ENCODE peak calls at places on chromosomes 4 and X, in ten cellular contexts. F is coronary artery, Z is mucosa of descending colon, S is breast epithelium, R is spleen, X is GM20000, W is neural crest cell, A is fibroblast of pulmonary artery, H is HFFc6, P is astrocyte of the spinal cord. N is an unnamed sample.
A peak's percentile ranks its signal among the peaks of the same experiment; 100 is the strongest.

GRCh38 chr4:46016306-46016705 is 107.5 kb downstream of the GABRG1 start:
- DNase-seq in F (no peak), P (no peak), H (no peak), X (no peak), S (no peak), W (no peak), R (no peak), A (no peak), Z (no peak), N (no peak)

GRCh38 chrX:47200385-47201150 is 6.9 kb downstream of the UBA1 start:
- DNase-seq in S (peak; percentile 52), R (no peak), A (peak; percentile 50), F (no peak), P (peak; percentile 51), W (no peak), H (peak; percentile 33), Z (no peak), X (no peak), N (no peak)

GRCh38 chr4:43763029-43763610 is 685.5 kb downstream of the KCTD8 start:
- DNase-seq in H (no peak), P (no peak), S (no peak), R (no peak), W (no peak), A (no peak), Z (no peak), X (peak; percentile 5), F (no peak), N (peak; percentile 43)

GRCh38 chr4:38860788-38861424 is 4.3 kb upstream of the TLR6 start:
- DNase-seq in S (no peak), H (no peak), Z (no peak), A (peak; percentile 57), W (peak; percentile 14), X (peak; percentile 82), F (no peak), R (peak; percentile 86), P (no peak), N (peak; percentile 79)

GRCh38 chrX:46588263-46588662 is 14.7 kb downstream of the CHST7 start:
- DNase-seq in S (no peak), X (no peak), F (no peak), Z (no peak), R (no peak), P (peak; percentile 82), A (peak; percentile 81), W (no peak), H (peak; percentile 49), N (peak; percentile 21)

GRCh38 chr4:127124919-127125318 is 507.8 kb upstream of the INTU start:
- DNase-seq in P (peak; percentile 36), W (no peak), A (peak; percentile 19), R (no peak), S (no peak), F (no peak), Z (no peak), X (no peak), H (peak; percentile 30), N (no peak)

GRCh38 chr4:53651142-53651720 is 59.9 kb upstream of the LNX1 start:
- DNase-seq in S (no peak), W (no peak), Z (peak; percentile 76), F (no peak), X (no peak), R (no peak), A (peak; percentile 14), P (no peak), H (no peak), N (peak; percentile 37)

GRCh38 chr4:87119965-87120364 is 100.5 kb downstream of the KLHL8 start:
- DNase-seq in F (no peak), A (no peak), H (no peak), S (no peak), Z (no peak), W (no peak), P (no peak), X (peak; percentile 8), R (no peak), N (no peak)

GRCh38 chr4:3270141-3270611 is 21.2 kb downstream of the MSANTD1 start:
- DNase-seq in H (no peak), F (peak; percentile 72), A (no peak), Z (no peak), S (no peak), X (no peak), R (no peak), W (no peak), P (no peak), N (peak; percentile 76)

GRCh38 chr4:3269105-3269927 is 20.4 kb downstream of the MSANTD1 start:
- DNase-seq in W (no peak), P (no peak), X (no peak), R (no peak), A (no peak), Z (no peak), S (no peak), H (no peak), F (peak; percentile 59), N (no peak)

GRCh38 chr4:3267576-3268394 is 18.8 kb downstream of the MSANTD1 start:
- DNase-seq in Z (no peak), P (no peak), H (no peak), F (peak; percentile 24), W (no peak), S (no peak), X (no peak), R (no peak), A (no peak), N (no peak)

GRCh38 chr4:3266076-3266475 is 17.1 kb downstream of the MSANTD1 start:
- DNase-seq in H (no peak), P (no peak), F (peak; percentile 38), X (no peak), R (no peak), Z (no peak), S (peak; percentile 19), A (no peak), W (no peak), N (no peak)

DNA sequence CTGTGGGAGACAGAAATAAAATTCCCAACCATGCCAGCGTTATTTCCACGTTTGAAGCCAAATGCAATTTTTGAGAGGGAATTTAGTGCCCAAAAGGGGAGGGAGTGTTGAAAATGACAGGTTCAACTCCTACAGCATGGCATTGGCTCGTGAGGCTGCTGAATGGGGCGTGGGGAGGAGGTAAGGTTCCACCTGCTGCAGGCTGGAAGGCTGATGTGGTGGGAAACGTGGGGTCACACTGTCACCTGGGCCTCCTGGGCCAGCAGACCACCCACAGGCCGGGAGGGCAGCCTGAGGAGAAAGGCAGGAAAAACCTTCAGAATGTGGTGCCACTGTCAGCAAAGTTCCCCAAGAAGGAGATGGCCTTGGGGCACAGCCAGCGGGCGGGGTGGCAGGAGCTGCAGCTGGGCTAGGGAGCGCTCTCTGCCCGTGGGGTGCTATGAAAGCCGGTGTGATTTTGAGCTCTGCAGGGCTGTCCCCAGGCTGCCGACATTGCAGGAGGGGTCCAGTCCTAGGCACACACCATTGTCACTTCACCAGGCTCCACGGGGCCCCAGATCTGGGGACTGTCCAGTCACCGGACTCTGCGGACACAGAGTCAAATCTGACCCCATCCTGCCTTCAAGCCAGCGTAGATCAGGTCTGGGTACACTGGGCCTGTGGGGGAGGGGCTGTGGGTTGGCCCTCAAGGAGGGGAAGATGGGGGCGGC is 19.6 kb downstream of the MSANTD1 start:
- DNase-seq in P (no peak), F (peak; percentile 62), A (no peak), Z (no peak), R (peak; percentile 74), S (no peak), H (no peak), X (no peak), W (no peak), N (peak; percentile 45)
- TF ChIP-seq CTCF in P (no peak), F (no peak), A (no peak), Z (no peak), R (no peak), S (no peak), H (no peak), X (no peak), W (no peak), N (no peak)

DNA sequence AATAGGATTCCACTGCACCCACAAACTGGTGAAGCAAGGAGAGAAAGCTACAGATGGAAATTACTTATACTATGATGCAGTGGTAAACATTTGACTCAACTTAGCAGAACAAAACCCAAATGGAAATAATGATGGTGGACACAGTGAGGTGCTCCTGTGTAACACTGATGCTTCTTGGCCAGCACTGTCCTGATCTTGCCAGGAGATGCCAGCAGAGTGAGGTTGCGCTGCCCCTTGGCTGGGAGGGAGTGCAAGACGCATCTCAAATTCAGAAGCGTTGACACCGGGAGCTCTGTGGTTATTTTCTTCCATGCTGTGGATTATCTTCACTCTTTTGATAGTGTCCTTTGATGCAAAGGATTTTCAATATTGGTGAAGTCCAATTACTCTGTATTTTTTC is 22.0 kb upstream of the ARSH start:
- DNase-seq in W (no peak), R (no peak), P (no peak), X (no peak), A (no peak), H (no peak), Z (no peak), F (no peak), S (no peak), N (no peak)
- TF ChIP-seq CTCF in W (no peak), R (no peak), P (no peak), X (no peak), A (no peak), H (no peak), Z (no peak), F (no peak), S (no peak), N (no peak)

GRCh38 chrX:57771689-57772088 is 91.6 kb upstream of the NLRP2B start:
- DNase-seq in H (no peak), X (no peak), F (no peak), S (no peak), Z (no peak), P (no peak), W (no peak), R (no peak), A (no peak), N (no peak)

DNA sequence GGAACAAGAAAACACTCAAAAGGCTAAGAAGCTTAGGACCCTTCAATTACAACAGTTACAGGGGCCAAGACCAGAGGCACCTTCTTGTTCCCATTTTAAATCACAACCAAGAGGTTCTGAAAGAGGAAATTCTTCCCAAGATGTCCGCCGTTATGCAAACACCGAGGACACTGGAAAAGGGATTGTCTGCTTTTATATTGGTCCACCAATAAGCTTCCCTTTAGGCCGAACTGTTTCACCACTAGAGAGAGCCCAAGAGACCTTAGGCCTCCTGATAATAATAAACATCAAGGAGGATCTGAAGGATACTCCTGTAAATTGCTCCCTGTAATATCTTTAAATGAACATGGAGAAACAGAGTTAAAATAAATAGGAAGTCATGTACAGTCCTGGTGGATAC is 92.6 kb upstream of the NLRP2B start:
- DNase-seq in A (no peak), F (no peak), R (no peak), H (no peak), W (no peak), X (no peak), P (no peak), Z (no peak), S (no peak), N (no peak)
- TF ChIP-seq CTCF in A (no peak), F (no peak), R (no peak), H (no peak), W (no peak), X (no peak), P (no peak), Z (no peak), S (no peak), N (no peak)

GRCh38 chr4:185285632-185286393 is 76.4 kb downstream of the SNX25 start:
- DNase-seq in X (no peak), R (no peak), A (no peak), P (no peak), W (no peak), F (no peak), Z (no peak), S (no peak), H (no peak), N (no peak)

GRCh38 chr4:185286571-185286970 is 77.2 kb downstream of the SNX25 start:
- DNase-seq in P (no peak), S (no peak), X (no peak), W (no peak), H (peak; percentile 20), A (no peak), Z (no peak), R (no peak), F (no peak), N (no peak)

GRCh38 chr4:185280608-185281007 is 71.2 kb downstream of the SNX25 start:
- DNase-seq in S (no peak), F (no peak), Z (no peak), A (no peak), R (no peak), P (no peak), W (no peak), X (no peak), H (no peak), N (no peak)

GRCh38 chr4:185283723-185284122 is 74.3 kb downstream of the SNX25 start:
- DNase-seq in W (no peak), Z (no peak), H (peak; percentile 49), S (no peak), X (no peak), P (peak; percentile 67), A (peak; percentile 56), R (no peak), F (no peak), N (no peak)

DNA sequence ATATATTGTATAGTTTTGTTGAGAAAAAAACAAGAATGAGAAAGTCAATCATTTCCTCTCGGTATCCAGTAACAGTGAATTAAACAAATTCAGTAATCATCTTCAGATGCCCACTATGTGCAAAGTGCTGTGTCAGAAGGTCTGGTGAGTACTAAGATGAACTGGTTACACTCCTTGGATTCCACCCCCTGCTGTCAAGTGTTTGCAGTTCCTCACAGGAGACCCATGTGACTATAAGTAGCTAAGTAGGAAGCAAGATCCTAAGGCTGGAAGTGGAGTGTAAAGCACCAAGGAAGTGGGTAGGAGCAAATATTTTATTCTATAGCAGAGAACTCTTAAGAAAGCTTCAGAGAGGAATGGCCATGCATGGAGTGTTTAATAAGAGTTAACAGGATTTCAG is 73.6 kb downstream of the SNX25 start:
- DNase-seq in X (no peak), R (no peak), Z (no peak), A (no peak), H (no peak), W (no peak), P (peak; percentile 43), S (no peak), F (no peak), N (no peak)
- TF ChIP-seq CTCF in X (no peak), R (no peak), Z (no peak), A (no peak), H (peak; percentile 30), W (no peak), P (peak; percentile 8), S (no peak), F (no peak), N (no peak)

N was measured in body of pancreas.